ENCODE peak calls at places on chromosomes 7 and 10, in four cellular contexts. One of them, this sample, is unnamed. For H3K4me1, the result is how much of the 10 kb centered on the place peaks cover.

GRCh38 chr10:132296671-132297443 is 10.9 kb downstream of the STK32C start:
- DNase-seq in K562: no peak
- DNase-seq in SK-N-SH: peak
- DNase-seq in GM12878: no peak
- DNase-seq in this sample: no peak

GRCh38 chr10:7819126-7819470 is 793 bp downstream of the TAF3 start:
- DNase-seq in K562: peak
- DNase-seq in SK-N-SH: no peak
- DNase-seq in GM12878: no peak
- DNase-seq in this sample: peak

GRCh38 chr7:68823996-68824780 is 774.1 kb upstream of the AUTS2 start:
- DNase-seq in K562: no peak
- DNase-seq in SK-N-SH: no peak
- DNase-seq in GM12878: no peak
- DNase-seq in this sample: no peak

GRCh38 chr10:8137726-8138125 is 83.2 kb downstream of the GATA3 start:
- DNase-seq in K562: no peak
- DNase-seq in SK-N-SH: no peak
- DNase-seq in GM12878: no peak
- DNase-seq in this sample: no peak

GRCh38 chr10:94225589-94225988 is 137.2 kb downstream of the NOC3L start:
- DNase-seq in K562: no peak
- DNase-seq in SK-N-SH: no peak
- DNase-seq in GM12878: no peak
- DNase-seq in this sample: no peak

GRCh38 chr7:11232462-11232861 is 258.8 kb downstream of the PHF14 start:
- DNase-seq in K562: no peak
- DNase-seq in SK-N-SH: no peak
- DNase-seq in GM12878: no peak
- DNase-seq in this sample: no peak

GRCh38 chr10:84613336-84614021 is 285.1 kb downstream of the CCSER2 start:
- DNase-seq in K562: peak
- DNase-seq in SK-N-SH: peak
- DNase-seq in GM12878: no peak
- DNase-seq in this sample: peak

GRCh38 chr7:37645276-37646040 is 38.1 kb upstream of the GPR141 start:
- DNase-seq in K562: no peak
- DNase-seq in SK-N-SH: no peak
- DNase-seq in GM12878: no peak
- DNase-seq in this sample: no peak

GRCh38 chr10:5692476-5693358 is 8.1 kb downstream of the TASOR2 start:
- DNase-seq in K562: peak
- DNase-seq in SK-N-SH: peak
- DNase-seq in GM12878: peak
- DNase-seq in this sample: peak

GRCh38 chr10:43202224-43202656 is 64.0 kb downstream of the CSGALNACT2 start:
- DNase-seq in K562: peak
- DNase-seq in SK-N-SH: peak
- DNase-seq in GM12878: no peak
- DNase-seq in this sample: no peak

GRCh38 chr7:155963771-155964195 is 151.5 kb upstream of the SHH start:
- DNase-seq in K562: no peak
- DNase-seq in SK-N-SH: no peak
- DNase-seq in GM12878: no peak
- DNase-seq in this sample: no peak

GRCh38 chr10:103473261-103473671 is 5.8 kb downstream of the CALHM3 start:
- DNase-seq in K562: no peak
- DNase-seq in SK-N-SH: no peak
- DNase-seq in GM12878: no peak
- DNase-seq in this sample: no peak

GRCh38 chr10:81873932-81874816 is 820 bp upstream of the NRG3 start:
- DNase-seq in K562: no peak
- DNase-seq in SK-N-SH: peak
- DNase-seq in GM12878: no peak
- DNase-seq in this sample: no peak

GRCh38 chr7:31775511-31775910 is 88.5 kb downstream of the PPP1R17 start:
- DNase-seq in K562: no peak
- DNase-seq in SK-N-SH: no peak
- DNase-seq in GM12878: no peak
- DNase-seq in this sample: no peak

GRCh38 chr7:30411173-30411572 is 67.4 kb downstream of the NOD1 start:
- DNase-seq in K562: no peak
- DNase-seq in SK-N-SH: no peak
- DNase-seq in GM12878: no peak
- DNase-seq in this sample: no peak

GRCh38 chr10:13104697-13105096 is 4.7 kb downstream of the OPTN start:
- DNase-seq in K562: peak
- DNase-seq in SK-N-SH: no peak
- DNase-seq in GM12878: no peak
- DNase-seq in this sample: no peak

GRCh38 chr7:115941703-115942268 is 88.8 kb downstream of the TFEC start:
- DNase-seq in K562: no peak
- DNase-seq in SK-N-SH: no peak
- DNase-seq in GM12878: no peak
- DNase-seq in this sample: no peak

GRCh38 chr7:152894295-152895170 is 135.0 kb downstream of the ACTR3B start:
- DNase-seq in K562: peak
- DNase-seq in SK-N-SH: peak
- DNase-seq in GM12878: no peak
- DNase-seq in this sample: peak

GRCh38 chr7:40276061-40276460 is 141.3 kb downstream of the SUGCT start:
- DNase-seq in K562: no peak
- DNase-seq in SK-N-SH: no peak
- DNase-seq in GM12878: no peak
- DNase-seq in this sample: no peak

GRCh38 chr7:107659666-107660065 is 962 bp upstream of the SLC26A4 start:
- DNase-seq in K562: peak
- DNase-seq in SK-N-SH: no peak
- DNase-seq in GM12878: no peak
- DNase-seq in this sample: no peak

GRCh38 chr7:133365892-133366291 is 113.0 kb downstream of the EXOC4 start:
- DNase-seq in K562: no peak
- DNase-seq in SK-N-SH: no peak
- DNase-seq in GM12878: no peak
- DNase-seq in this sample: no peak

GRCh38 chr7:28161319-28161718 is 19.3 kb downstream of the JAZF1 start:
- DNase-seq in K562: no peak
- DNase-seq in SK-N-SH: no peak
- DNase-seq in GM12878: no peak
- DNase-seq in this sample: no peak

GRCh38 chr7:49771427-49772176 is 1.8 kb upstream of the VWC2 start:
- DNase-seq in K562: no peak
- DNase-seq in SK-N-SH: no peak
- DNase-seq in GM12878: no peak
- DNase-seq in this sample: no peak

GRCh38 chr10:74995806-74996205 is 115.7 kb upstream of the SAMD8 start:
- DNase-seq in K562: no peak
- DNase-seq in SK-N-SH: no peak
- DNase-seq in GM12878: no peak
- DNase-seq in this sample: no peak

GRCh38 chr7:1340031-1340430 is 107.4 kb downstream of the UNCX start:
- DNase-seq in K562: no peak
- DNase-seq in SK-N-SH: no peak
- DNase-seq in GM12878: no peak
- DNase-seq in this sample: no peak

GRCh38 chr10:101155896-101156295 is 24.8 kb downstream of the TLX1 start:
- DNase-seq in K562: no peak
- DNase-seq in SK-N-SH: no peak
- DNase-seq in GM12878: no peak
- DNase-seq in this sample: no peak

GRCh38 chr10:78995977-78996355 is 72.8 kb upstream of the ZMIZ1 start:
- DNase-seq in K562: no peak
- DNase-seq in SK-N-SH: peak
- DNase-seq in GM12878: no peak
- DNase-seq in this sample: no peak

GRCh38 chr7:67414858-67415257 is 418.2 kb downstream of the TYW1 start:
- DNase-seq in K562: no peak
- DNase-seq in SK-N-SH: no peak
- DNase-seq in GM12878: no peak
- DNase-seq in this sample: no peak

GRCh38 chr10:90245623-90246022 is 544.2 kb downstream of the KIF20B start:
- DNase-seq in K562: no peak
- DNase-seq in SK-N-SH: no peak
- DNase-seq in GM12878: no peak
- DNase-seq in this sample: no peak

GRCh38 chr10:112904000-112904399 is 46.0 kb upstream of the TCF7L2 start:
- DNase-seq in K562: peak
- DNase-seq in SK-N-SH: no peak
- DNase-seq in GM12878: no peak
- DNase-seq in this sample: peak

GRCh38 chr7:107882766-107883165 is 8.2 kb upstream of the DLD start:
- DNase-seq in K562: no peak
- DNase-seq in SK-N-SH: no peak
- DNase-seq in GM12878: no peak
- DNase-seq in this sample: no peak

GRCh38 chr7:137546671-137547070 is 203.1 kb upstream of the PTN start:
- DNase-seq in K562: no peak
- DNase-seq in SK-N-SH: no peak
- DNase-seq in GM12878: no peak
- DNase-seq in this sample: no peak

GRCh38 chr7:70082026-70082655 is 483.9 kb downstream of the AUTS2 start:
- DNase-seq in K562: no peak
- DNase-seq in SK-N-SH: no peak
- DNase-seq in GM12878: no peak
- DNase-seq in this sample: no peak

GRCh38 chr10:110789604-110790428 is 81.9 kb upstream of the PDCD4 start:
- DNase-seq in K562: no peak
- DNase-seq in SK-N-SH: no peak
- DNase-seq in GM12878: no peak
- DNase-seq in this sample: no peak

GRCh38 chr7:45404622-45405021 is 169.5 kb upstream of the ADCY1 start:
- DNase-seq in K562: no peak
- DNase-seq in SK-N-SH: no peak
- DNase-seq in GM12878: no peak
- DNase-seq in this sample: no peak

GRCh38 chr10:14625210-14625621 is 149.5 kb downstream of the FAM107B start:
- DNase-seq in K562: no peak
- DNase-seq in SK-N-SH: peak
- DNase-seq in GM12878: no peak
- DNase-seq in this sample: no peak

GRCh38 chr10:132395704-132396494 is 1.1 kb upstream of the PWWP2B start:
- DNase-seq in K562: peak
- DNase-seq in SK-N-SH: peak
- DNase-seq in GM12878: no peak
- DNase-seq in this sample: peak

GRCh38 chr7:150337179-150337578 is 4.2 kb downstream of the RARRES2 start:
- DNase-seq in K562: no peak
- DNase-seq in SK-N-SH: no peak
- DNase-seq in GM12878: no peak
- DNase-seq in this sample: no peak
- H3K4me1 ChIP-seq in K562: under half
- H3K4me1 ChIP-seq in SK-N-SH: under half
- H3K4me1 ChIP-seq in GM12878: under half
- H3K4me1 ChIP-seq in this sample: under half

GRCh38 chr10:30006410-30006809 is 53.0 kb downstream of the JCAD start:
- DNase-seq in K562: no peak
- DNase-seq in SK-N-SH: no peak
- DNase-seq in GM12878: no peak
- DNase-seq in this sample: no peak

GRCh38 chr10:30007406-30007805 is 52.0 kb downstream of the JCAD start:
- DNase-seq in K562: no peak
- DNase-seq in SK-N-SH: no peak
- DNase-seq in GM12878: no peak
- DNase-seq in this sample: no peak

GRCh38 chr10:30000802-30001571 is 58.4 kb downstream of the JCAD start:
- DNase-seq in K562: no peak
- DNase-seq in SK-N-SH: no peak
- DNase-seq in GM12878: no peak
- DNase-seq in this sample: peak

GRCh38 chr10:29998142-29998808 is 61.1 kb downstream of the JCAD start:
- DNase-seq in K562: peak
- DNase-seq in SK-N-SH: peak
- DNase-seq in GM12878: peak
- DNase-seq in this sample: peak

DNA sequence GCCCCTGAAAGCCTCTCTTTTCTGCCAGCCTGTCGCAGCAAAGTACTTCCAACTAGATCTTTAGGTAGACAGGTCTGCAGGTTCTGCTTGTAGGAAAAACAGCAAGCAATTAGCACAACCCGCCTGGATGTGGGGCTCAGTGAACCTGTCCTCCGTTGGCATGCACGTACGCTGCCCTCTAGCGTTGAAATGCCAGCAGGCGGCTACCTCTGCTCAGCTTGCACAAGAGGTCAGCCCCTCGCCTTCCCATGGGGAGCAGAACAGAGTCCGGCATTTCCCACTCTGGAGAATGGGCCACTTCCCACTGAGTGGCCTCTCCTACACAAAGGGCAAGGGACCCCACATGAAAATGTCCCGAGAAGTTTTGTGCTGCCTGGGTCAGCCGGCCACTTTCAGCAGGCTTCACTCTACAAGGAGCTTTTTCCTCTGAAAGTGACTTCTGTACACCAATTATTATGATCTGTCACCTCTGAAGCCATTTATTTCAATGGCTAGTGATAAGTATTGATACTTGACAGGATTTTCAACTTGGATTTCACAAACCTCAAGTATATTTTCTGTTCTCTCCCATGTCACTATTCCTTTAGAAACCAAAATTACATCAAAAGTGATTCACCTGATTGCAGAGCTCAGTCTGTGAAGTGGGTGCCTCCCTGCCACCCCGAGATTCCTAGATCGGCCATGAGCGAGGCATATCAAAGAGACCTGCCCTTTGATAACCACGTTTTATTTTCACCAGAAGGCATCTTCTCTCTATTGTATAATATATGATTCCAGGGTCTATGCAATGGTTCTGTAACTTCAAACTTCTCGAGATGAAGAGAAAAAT is 56.7 kb downstream of the JCAD start:
- DNase-seq in K562: peak
- DNase-seq in SK-N-SH: peak
- DNase-seq in GM12878: no peak
- DNase-seq in this sample: peak
- TF ChIP-seq NFIC in K562: no peak
- TF ChIP-seq NFIC in SK-N-SH: no peak
- TF ChIP-seq NFIC in GM12878: no peak
- TF ChIP-seq NFIC in this sample: no peak

GRCh38 chr10:124728071-124728829 is 15.9 kb downstream of the FAM53B start:
- DNase-seq in K562: no peak
- DNase-seq in SK-N-SH: no peak
- DNase-seq in GM12878: no peak
- DNase-seq in this sample: no peak
- H3K4me1 ChIP-seq in K562: under half
- H3K4me1 ChIP-seq in SK-N-SH: under half
- H3K4me1 ChIP-seq in GM12878: half or more
- H3K4me1 ChIP-seq in this sample: under half

GRCh38 chr7:2495402-2496309 is 19.5 kb upstream of the GRIFIN start:
- DNase-seq in K562: no peak
- DNase-seq in SK-N-SH: peak
- DNase-seq in GM12878: no peak
- DNase-seq in this sample: no peak
- TF ChIP-seq NFIC in K562: no peak
- TF ChIP-seq NFIC in SK-N-SH: no peak
- TF ChIP-seq NFIC in GM12878: no peak
- TF ChIP-seq NFIC in this sample: no peak